ENCODE peak calls at places on chromosomes 13 and 19, in eight cellular contexts. Z, L, Q, X, K, V, C and F are unnamed samples.

GRCh38 chr19:6677924-6678689 is 8.1 kb upstream of the TNFSF14 start:
- DNase-seq in Z (no peak), L (no peak), Q (no peak), X (no peak), K (no peak), V (no peak), C (no peak), F (no peak)

GRCh38 chr19:869245-870177 is 10.0 kb downstream of the CFD start:
- DNase-seq in Z (no peak), L (peak), Q (peak), X (peak), K (peak), V (peak), C (no peak), F (no peak)

GRCh38 chr13:20565120-20565736 is 1.7 kb upstream of the IFT88 start:
- DNase-seq in Z (no peak), L (no peak), Q (no peak), X (no peak), K (peak), V (no peak), C (no peak), F (no peak)

GRCh38 chr19:10091892-10092641 is 6.0 kb downstream of the SHFL start:
- DNase-seq in Z (no peak), L (no peak), Q (no peak), X (no peak), K (no peak), V (no peak), C (no peak), F (no peak)

GRCh38 chr19:31112158-31112557 is 237.1 kb downstream of the TSHZ3 start:
- DNase-seq in Z (no peak), L (no peak), Q (no peak), X (no peak), K (no peak), V (no peak), C (no peak), F (no peak)

GRCh38 chr13:82076421-82076820 is 1735.5 kb upstream of the SPRY2 start:
- DNase-seq in Z (no peak), L (no peak), Q (no peak), X (no peak), K (no peak), V (no peak), C (no peak), F (no peak)

GRCh38 chr19:56764296-56764695 is 76.2 kb downstream of the PEG3 start:
- DNase-seq in Z (no peak), L (no peak), Q (no peak), X (no peak), K (peak), V (no peak), C (no peak), F (no peak)

GRCh38 chr13:112721198-112722104 is 31.6 kb downstream of the ATP11A start:
- DNase-seq in Z (no peak), L (no peak), Q (peak), X (no peak), K (peak), V (no peak), C (no peak), F (no peak)

GRCh38 chr13:37944476-37945442 is 75.2 kb upstream of the TRPC4 start:
- DNase-seq in Z (peak), L (no peak), Q (no peak), X (no peak), K (no peak), V (peak), C (no peak), F (no peak)

GRCh38 chr19:57058871-57059270 is 60.9 kb upstream of the USP29 start:
- DNase-seq in Z (no peak), L (no peak), Q (no peak), X (no peak), K (no peak), V (no peak), C (no peak), F (no peak)

GRCh38 chr13:39245688-39246087 is 207.4 kb downstream of the NHLRC3 start:
- DNase-seq in Z (no peak), L (no peak), Q (no peak), X (no peak), K (no peak), V (no peak), C (no peak), F (no peak)

GRCh38 chr19:35209646-35210045 is 18.9 kb downstream of the FAM187B start:
- DNase-seq in Z (no peak), L (no peak), Q (no peak), X (no peak), K (no peak), V (no peak), C (no peak), F (no peak)

GRCh38 chr13:23433171-23434153 is at the start of gene SACS:
- DNase-seq in Z (peak), L (no peak), Q (peak), X (peak), K (no peak), V (peak), C (no peak), F (peak)

GRCh38 chr13:22195726-22196125 is 524.9 kb downstream of the FGF9 start:
- DNase-seq in Z (no peak), L (no peak), Q (no peak), X (no peak), K (no peak), V (no peak), C (no peak), F (no peak)

GRCh38 chr13:48876289-48876688 is 99.4 kb upstream of the FNDC3A start:
- DNase-seq in Z (no peak), L (no peak), Q (no peak), X (no peak), K (no peak), V (no peak), C (no peak), F (no peak)

GRCh38 chr13:77353980-77354379 is 27.1 kb upstream of the MYCBP2 start:
- DNase-seq in Z (no peak), L (no peak), Q (no peak), X (no peak), K (no peak), V (no peak), C (no peak), F (no peak)

GRCh38 chr13:40508767-40509342 is 157.6 kb downstream of the FOXO1 start:
- DNase-seq in Z (no peak), L (no peak), Q (no peak), X (no peak), K (no peak), V (no peak), C (no peak), F (no peak)

GRCh38 chr19:3801412-3802096 is 15.4 kb upstream of the MATK start:
- DNase-seq in Z (peak), L (no peak), Q (no peak), X (no peak), K (no peak), V (no peak), C (peak), F (peak)

GRCh38 chr19:1299822-1300221 is 14.1 kb downstream of the EFNA2 start:
- DNase-seq in Z (no peak), L (no peak), Q (no peak), X (no peak), K (no peak), V (no peak), C (no peak), F (no peak)

GRCh38 chr19:10603873-10604459 is 16.9 kb upstream of the AP1M2 start:
- DNase-seq in Z (no peak), L (no peak), Q (no peak), X (no peak), K (peak), V (peak), C (peak), F (peak)

GRCh38 chr19:36719687-36720556 is 32.5 kb downstream of the ZNF567 start:
- DNase-seq in Z (no peak), L (no peak), Q (no peak), X (no peak), K (no peak), V (peak), C (no peak), F (no peak)

GRCh38 chr19:39246951-39247669 is 1.5 kb downstream of the IFNL4 start:
- DNase-seq in Z (peak), L (peak), Q (no peak), X (no peak), K (no peak), V (no peak), C (no peak), F (peak)

GRCh38 chr13:99214232-99214631 is 13.6 kb downstream of the UBAC2 start:
- DNase-seq in Z (no peak), L (no peak), Q (no peak), X (no peak), K (no peak), V (no peak), C (no peak), F (no peak)

GRCh38 chr13:74288361-74288911 is 154.2 kb upstream of the KLF12 start:
- DNase-seq in Z (peak), L (peak), Q (peak), X (no peak), K (peak), V (peak), C (peak), F (peak)